ENCODE peak calls at places on chromosomes 2 and 18, in five cellular contexts. Z, U, T, G and Y are unnamed samples.

GRCh38 chr18:10410472-10411300 is 43.7 kb upstream of the APCDD1 start:
- DNase-seq in Z (no peak), U (no peak), T (no peak), G (no peak), Y (no peak)

GRCh38 chr2:238031749-238032148 is 29.1 kb upstream of the SCLY start:
- DNase-seq in Z (no peak), U (no peak), T (no peak), G (no peak), Y (no peak)

GRCh38 chr2:27021253-27021801 is 11.4 kb upstream of the TMEM214 start:
- DNase-seq in Z (no peak), U (no peak), T (no peak), G (peak; percentile 52), Y (no peak)

GRCh38 chr18:11037841-11038240 is 111.5 kb downstream of the PIEZO2 start:
- DNase-seq in Z (no peak), U (no peak), T (no peak), G (no peak), Y (no peak)

GRCh38 chr2:195477248-195477995 is 179.6 kb upstream of the SLC39A10 start:
- DNase-seq in Z (no peak), U (peak; percentile 66), T (no peak), G (no peak), Y (peak; percentile 42)

GRCh38 chr2:47083485-47083884 is 71.6 kb downstream of the STPG4 start:
- DNase-seq in Z (no peak), U (no peak), T (no peak), G (no peak), Y (no peak)

GRCh38 chr2:148046802-148047201 is 25.9 kb downstream of the MBD5 start:
- DNase-seq in Z (no peak), U (no peak), T (no peak), G (no peak), Y (no peak)

GRCh38 chr2:188369365-188369764 is 77.7 kb downstream of the GULP1 start:
- DNase-seq in Z (peak; percentile 18), U (no peak), T (peak; percentile 27), G (peak; percentile 44), Y (no peak)

GRCh38 chr2:69087912-69088240 is 74.9 kb downstream of the ANTXR1 start:
- DNase-seq in Z (no peak), U (no peak), T (no peak), G (no peak), Y (no peak)

GRCh38 chr2:48824116-48824515 is 68.6 kb upstream of the LHCGR start:
- DNase-seq in Z (no peak), U (no peak), T (no peak), G (no peak), Y (no peak)

GRCh38 chr2:217162533-217162932 is 302.7 kb upstream of the TNP1 start:
- DNase-seq in Z (no peak), U (peak; percentile 91), T (no peak), G (peak; percentile 86), Y (peak; percentile 84)

GRCh38 chr2:100857915-100858314 is 38.0 kb downstream of the NPAS2 start:
- DNase-seq in Z (no peak), U (no peak), T (no peak), G (no peak), Y (no peak)

GRCh38 chr2:23918837-23919489 is 8.0 kb downstream of the ATAD2B start:
- DNase-seq in Z (no peak), U (no peak), T (no peak), G (no peak), Y (no peak)

GRCh38 chr2:170660406-170660805 is 54.7 kb upstream of the SP5 start:
- DNase-seq in Z (no peak), U (peak; percentile 67), T (no peak), G (no peak), Y (no peak)

GRCh38 chr2:172845008-172845670 is 109.5 kb downstream of the RAPGEF4 start:
- DNase-seq in Z (no peak), U (no peak), T (no peak), G (no peak), Y (no peak)

GRCh38 chr2:86068098-86069047 is 37.3 kb downstream of the POLR1A start:
- DNase-seq in Z (no peak), U (no peak), T (no peak), G (no peak), Y (peak; percentile 46)

GRCh38 chr2:200482194-200482593 is 27.7 kb downstream of the KCTD18 start:
- DNase-seq in Z (peak; percentile 71), U (no peak), T (no peak), G (no peak), Y (no peak)

GRCh38 chr18:59820663-59821062 is 79.1 kb upstream of the PMAIP1 start:
- DNase-seq in Z (no peak), U (no peak), T (no peak), G (no peak), Y (peak; percentile 21)

DNA sequence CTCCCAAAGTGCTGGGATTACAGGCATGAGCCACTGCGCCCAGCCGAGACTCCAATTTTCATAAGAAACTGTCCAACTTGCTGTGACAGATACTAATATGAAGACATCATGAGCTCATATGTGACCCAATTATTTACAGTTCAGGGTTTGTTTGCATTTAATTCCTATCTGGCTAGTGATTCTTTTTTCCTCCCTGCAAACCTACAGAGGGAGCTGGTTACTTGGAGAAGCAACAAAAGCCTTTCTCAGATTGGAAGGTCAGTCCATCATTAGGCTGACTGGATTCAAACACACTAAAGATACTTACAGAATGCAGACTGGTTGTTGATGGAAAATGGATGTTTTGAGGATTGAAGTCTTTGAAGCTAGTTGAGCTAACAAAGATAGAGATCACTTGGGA is 176.4 kb downstream of the ANKRD44 start:
- DNase-seq in Z (no peak), U (no peak), T (no peak), G (no peak), Y (no peak)
- TF ChIP-seq CTCF in Z (no peak), U (peak; percentile 6), T (no peak), G (no peak), Y (no peak)

DNA sequence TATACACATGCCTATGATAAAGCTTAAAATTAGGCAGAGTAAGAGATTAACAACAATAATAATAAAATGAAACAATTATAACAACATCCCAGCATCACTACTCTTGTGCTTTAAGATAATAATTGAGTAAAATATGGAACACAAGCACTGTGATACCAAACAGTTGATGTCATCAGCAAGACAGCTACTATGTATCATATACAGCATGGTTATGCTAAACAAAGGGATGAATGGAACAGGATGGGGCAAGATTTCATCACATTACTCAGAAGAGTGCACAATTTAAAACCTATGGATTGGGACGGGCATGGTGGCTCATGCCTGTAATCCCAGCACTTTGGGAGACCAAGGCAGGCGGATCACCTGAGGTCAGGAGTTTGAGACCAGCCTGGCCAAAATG is 1221.0 kb downstream of the SUCLG1 start:
- DNase-seq in Z (no peak), U (no peak), T (no peak), G (no peak), Y (no peak)
- TF ChIP-seq CTCF in Z (no peak), U (no peak), T (no peak), G (no peak), Y (no peak)

GRCh38 chr2:208034503-208035140 is 9.3 kb upstream of the PLEKHM3 start:
- DNase-seq in Z (no peak), U (no peak), T (no peak), G (no peak), Y (no peak)

GRCh38 chr2:208037564-208038487 is 12.5 kb upstream of the PLEKHM3 start:
- DNase-seq in Z (no peak), U (no peak), T (no peak), G (no peak), Y (no peak)

GRCh38 chr2:208036357-208036756 is 11.0 kb upstream of the PLEKHM3 start:
- DNase-seq in Z (no peak), U (no peak), T (no peak), G (no peak), Y (no peak)

GRCh38 chr2:208031608-208032019 is 6.3 kb upstream of the PLEKHM3 start:
- DNase-seq in Z (no peak), U (no peak), T (peak; percentile 62), G (peak; percentile 47), Y (no peak)

DNA sequence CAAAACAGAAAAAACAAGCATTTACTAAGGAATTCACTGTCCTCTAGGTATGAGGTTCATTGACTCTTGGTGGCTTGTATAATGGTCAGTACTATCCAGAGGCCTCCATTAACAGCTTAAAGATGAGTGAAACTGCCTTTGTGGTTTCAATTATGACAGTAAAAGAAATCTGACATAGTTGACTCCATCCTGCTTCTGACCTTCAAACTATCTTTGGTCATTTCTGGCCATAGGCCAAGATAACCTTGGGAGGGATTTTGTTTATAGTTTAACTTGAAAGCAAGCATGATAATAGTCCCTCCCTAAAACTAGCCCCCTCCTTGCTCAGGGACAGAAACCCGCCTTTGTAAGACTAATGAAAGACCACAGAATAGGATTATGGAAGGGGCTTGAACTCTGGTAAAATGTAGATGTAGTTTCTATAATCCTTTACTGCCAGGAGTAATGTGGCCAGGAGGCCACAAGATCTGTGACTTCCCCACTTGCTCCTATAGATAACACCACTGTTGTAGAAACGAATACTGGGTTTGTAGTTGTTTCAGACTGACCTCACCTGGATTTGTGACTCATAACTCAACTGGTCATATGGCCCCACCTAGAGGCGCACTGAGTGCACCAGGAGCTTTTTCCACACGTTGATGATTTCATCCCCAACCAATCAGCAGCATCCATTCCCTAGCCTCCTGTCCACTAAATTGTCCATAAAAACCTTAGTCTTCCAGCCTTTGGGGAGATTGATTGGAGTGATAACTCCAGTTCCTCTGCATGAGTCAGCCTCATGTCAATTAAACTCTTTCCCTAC is 8.6 kb upstream of the PLEKHM3 start:
- DNase-seq in Z (no peak), U (peak; percentile 12), T (peak; percentile 62), G (peak; percentile 78), Y (no peak)
- TF ChIP-seq CTCF in Z (peak; percentile 10), U (peak; percentile 20), T (peak; percentile 46), G (peak; percentile 43), Y (peak; percentile 2)

GRCh38 chr18:62938006-62938405 is 222.7 kb downstream of the PHLPP1 start:
- DNase-seq in Z (no peak), U (no peak), T (no peak), G (no peak), Y (no peak)

GRCh38 chr18:62937065-62937464 is 221.7 kb downstream of the PHLPP1 start:
- DNase-seq in Z (no peak), U (no peak), T (no peak), G (no peak), Y (no peak)

GRCh38 chr18:62939925-62940324 is 224.6 kb downstream of the PHLPP1 start:
- DNase-seq in Z (no peak), U (no peak), T (no peak), G (no peak), Y (no peak)

GRCh38 chr18:62938451-62938850 is 223.1 kb downstream of the PHLPP1 start:
- DNase-seq in Z (no peak), U (no peak), T (no peak), G (no peak), Y (no peak)

DNA sequence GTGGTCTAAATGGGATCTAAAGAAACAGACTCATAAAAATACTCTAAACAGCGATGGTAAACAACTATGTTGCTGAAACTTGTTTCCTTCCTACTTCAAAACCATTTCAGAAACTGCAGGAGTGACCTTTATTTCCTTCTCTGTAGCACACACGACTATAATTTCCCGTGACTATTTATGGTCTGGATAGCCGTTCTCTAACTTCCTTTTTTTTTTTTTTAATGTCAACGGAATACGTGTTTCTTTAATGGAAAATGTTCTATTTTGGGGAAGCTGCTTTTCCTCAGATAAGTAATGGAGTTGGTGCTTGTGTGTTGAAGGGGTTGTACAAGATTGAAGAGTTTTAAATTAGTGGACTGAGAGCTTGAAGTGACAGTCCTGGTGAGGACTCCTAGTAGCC is 224.1 kb downstream of the PHLPP1 start:
- DNase-seq in Z (no peak), U (no peak), T (no peak), G (no peak), Y (no peak)
- TF ChIP-seq CTCF in Z (no peak), U (no peak), T (no peak), G (no peak), Y (no peak)